ENCODE peak calls at places on chromosomes 7 and 10, in seven cellular contexts. One of them, this sample, is unnamed. For H3K27me3, the result is how much of the 10 kb centered on the place peaks cover.

GRCh38 chr7:138338361-138338760 is 121.7 kb upstream of the TRIM24 start:
- DNase-seq in sigmoid colon: peak
- DNase-seq in HepG2: no peak
- DNase-seq in suprapubic skin: no peak
- DNase-seq in breast epithelium: peak
- DNase-seq in prostate gland: no peak
- DNase-seq in Peyer's patch: no peak
- DNase-seq in this sample: peak

GRCh38 chr10:132404169-132404880 is 7.3 kb downstream of the PWWP2B start:
- DNase-seq in Peyer's patch: peak
- DNase-seq in suprapubic skin: no peak
- DNase-seq in HepG2: no peak
- DNase-seq in prostate gland: no peak
- DNase-seq in sigmoid colon: no peak
- DNase-seq in breast epithelium: no peak
- DNase-seq in this sample: peak

GRCh38 chr7:86833360-86833759 is 189.7 kb downstream of the GRM3 start:
- DNase-seq in sigmoid colon: no peak
- DNase-seq in suprapubic skin: no peak
- DNase-seq in breast epithelium: no peak
- DNase-seq in prostate gland: no peak
- DNase-seq in Peyer's patch: no peak
- DNase-seq in HepG2: no peak
- DNase-seq in this sample: peak

GRCh38 chr7:103636153-103636552 is 190.1 kb upstream of the SLC26A5 start:
- DNase-seq in sigmoid colon: no peak
- DNase-seq in Peyer's patch: no peak
- DNase-seq in breast epithelium: no peak
- DNase-seq in HepG2: no peak
- DNase-seq in suprapubic skin: no peak
- DNase-seq in prostate gland: no peak
- DNase-seq in this sample: no peak

GRCh38 chr10:48604408-48605263 is at the start of gene ARHGAP22:
- DNase-seq in prostate gland: no peak
- DNase-seq in breast epithelium: peak
- DNase-seq in suprapubic skin: no peak
- DNase-seq in sigmoid colon: peak
- DNase-seq in HepG2: no peak
- DNase-seq in Peyer's patch: peak
- DNase-seq in this sample: peak

GRCh38 chr7:142847353-142847752 is 7.5 kb upstream of the EPHB6 start:
- DNase-seq in HepG2: no peak
- DNase-seq in prostate gland: no peak
- DNase-seq in breast epithelium: no peak
- DNase-seq in Peyer's patch: no peak
- DNase-seq in sigmoid colon: no peak
- DNase-seq in suprapubic skin: no peak
- DNase-seq in this sample: no peak

GRCh38 chr10:29496341-29497162 is 138.2 kb downstream of the SVIL start:
- DNase-seq in prostate gland: peak
- DNase-seq in HepG2: peak
- DNase-seq in Peyer's patch: peak
- DNase-seq in suprapubic skin: peak
- DNase-seq in breast epithelium: peak
- DNase-seq in sigmoid colon: peak
- DNase-seq in this sample: peak

GRCh38 chr10:71832967-71833366 is 18.1 kb downstream of the PSAP start:
- DNase-seq in Peyer's patch: no peak
- DNase-seq in prostate gland: no peak
- DNase-seq in sigmoid colon: no peak
- DNase-seq in suprapubic skin: no peak
- DNase-seq in breast epithelium: no peak
- DNase-seq in HepG2: no peak
- DNase-seq in this sample: no peak

GRCh38 chr10:104331208-104331838 is 6.9 kb downstream of the ITPRIP start:
- DNase-seq in HepG2: peak
- DNase-seq in breast epithelium: no peak
- DNase-seq in Peyer's patch: no peak
- DNase-seq in sigmoid colon: peak
- DNase-seq in prostate gland: no peak
- DNase-seq in suprapubic skin: peak
- DNase-seq in this sample: no peak

GRCh38 chr10:29397221-29397620 is 108.4 kb downstream of the LYZL1 start:
- DNase-seq in Peyer's patch: no peak
- DNase-seq in prostate gland: no peak
- DNase-seq in breast epithelium: no peak
- DNase-seq in suprapubic skin: no peak
- DNase-seq in HepG2: no peak
- DNase-seq in sigmoid colon: no peak
- DNase-seq in this sample: no peak

GRCh38 chr10:15169555-15170407 is 1.3 kb upstream of the NMT2 start:
- DNase-seq in HepG2: peak
- DNase-seq in Peyer's patch: no peak
- DNase-seq in prostate gland: no peak
- DNase-seq in suprapubic skin: no peak
- DNase-seq in breast epithelium: no peak
- DNase-seq in sigmoid colon: peak
- DNase-seq in this sample: peak

GRCh38 chr10:15167411-15168295 is 840 bp downstream of the NMT2 start:
- DNase-seq in suprapubic skin: no peak
- DNase-seq in HepG2: peak
- DNase-seq in prostate gland: peak
- DNase-seq in Peyer's patch: peak
- DNase-seq in sigmoid colon: peak
- DNase-seq in breast epithelium: peak
- DNase-seq in this sample: peak

GRCh38 chr10:15168781-15169554 is 475 bp upstream of the NMT2 start:
- DNase-seq in HepG2: peak
- DNase-seq in prostate gland: peak
- DNase-seq in suprapubic skin: peak
- DNase-seq in Peyer's patch: peak
- DNase-seq in sigmoid colon: peak
- DNase-seq in breast epithelium: peak
- DNase-seq in this sample: peak

GRCh38 chr10:15166325-15166724 is 2.2 kb downstream of the NMT2 start:
- DNase-seq in Peyer's patch: no peak
- DNase-seq in prostate gland: no peak
- DNase-seq in sigmoid colon: no peak
- DNase-seq in breast epithelium: no peak
- DNase-seq in HepG2: no peak
- DNase-seq in suprapubic skin: no peak
- DNase-seq in this sample: no peak

DNA sequence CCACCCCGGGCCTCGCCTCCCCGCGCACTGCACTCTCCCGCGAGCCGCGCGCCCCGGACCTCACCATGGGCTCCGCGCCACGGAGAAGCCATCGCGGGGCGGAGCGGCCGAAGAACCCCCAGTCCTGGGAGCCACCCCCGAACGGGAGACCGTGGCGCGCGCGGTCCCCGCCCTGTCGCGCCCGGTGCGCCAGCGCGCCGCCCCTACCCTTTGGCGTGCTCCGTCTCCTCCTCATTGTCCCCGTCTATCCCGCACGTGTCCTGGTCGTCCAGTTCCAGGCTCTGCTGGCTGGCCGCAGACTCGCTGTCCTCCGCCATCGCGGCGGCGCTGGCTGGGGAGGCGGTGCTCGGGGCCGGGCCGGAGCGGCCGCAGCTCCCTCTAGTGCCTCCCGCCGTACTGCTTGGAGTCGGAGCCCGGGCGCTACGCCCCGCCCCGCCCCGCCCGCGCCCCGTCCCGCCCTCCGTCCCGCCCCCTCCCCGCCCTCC is at the start of gene NMT2:
- DNase-seq in HepG2: peak
- DNase-seq in suprapubic skin: peak
- DNase-seq in Peyer's patch: peak
- DNase-seq in prostate gland: no peak
- DNase-seq in sigmoid colon: no peak
- DNase-seq in breast epithelium: peak
- DNase-seq in this sample: no peak
- TF ChIP-seq POLR2A in HepG2: peak
- TF ChIP-seq POLR2A in suprapubic skin: peak
- TF ChIP-seq POLR2A in Peyer's patch: peak
- TF ChIP-seq POLR2A in prostate gland: peak
- TF ChIP-seq POLR2A in sigmoid colon: peak
- TF ChIP-seq POLR2A in breast epithelium: peak
- TF ChIP-seq POLR2A in this sample: peak

GRCh38 chr7:116952640-116953371 is 495 bp upstream of the ST7 start:
- DNase-seq in Peyer's patch: no peak
- DNase-seq in prostate gland: peak
- DNase-seq in HepG2: peak
- DNase-seq in sigmoid colon: peak
- DNase-seq in suprapubic skin: peak
- DNase-seq in breast epithelium: peak
- DNase-seq in this sample: peak

GRCh38 chr7:116949941-116950801 is 3.1 kb upstream of the ST7 start:
- DNase-seq in sigmoid colon: no peak
- DNase-seq in suprapubic skin: no peak
- DNase-seq in HepG2: no peak
- DNase-seq in prostate gland: no peak
- DNase-seq in Peyer's patch: no peak
- DNase-seq in breast epithelium: no peak
- DNase-seq in this sample: no peak

GRCh38 chr7:116950889-116951351 is 2.4 kb upstream of the ST7 start:
- DNase-seq in HepG2: no peak
- DNase-seq in suprapubic skin: no peak
- DNase-seq in Peyer's patch: no peak
- DNase-seq in sigmoid colon: no peak
- DNase-seq in prostate gland: no peak
- DNase-seq in breast epithelium: no peak
- DNase-seq in this sample: no peak

GRCh38 chr7:116953372-116953726 is at the start of gene ST7:
- DNase-seq in Peyer's patch: peak
- DNase-seq in breast epithelium: peak
- DNase-seq in HepG2: peak
- DNase-seq in prostate gland: peak
- DNase-seq in suprapubic skin: no peak
- DNase-seq in sigmoid colon: peak
- DNase-seq in this sample: peak

DNA sequence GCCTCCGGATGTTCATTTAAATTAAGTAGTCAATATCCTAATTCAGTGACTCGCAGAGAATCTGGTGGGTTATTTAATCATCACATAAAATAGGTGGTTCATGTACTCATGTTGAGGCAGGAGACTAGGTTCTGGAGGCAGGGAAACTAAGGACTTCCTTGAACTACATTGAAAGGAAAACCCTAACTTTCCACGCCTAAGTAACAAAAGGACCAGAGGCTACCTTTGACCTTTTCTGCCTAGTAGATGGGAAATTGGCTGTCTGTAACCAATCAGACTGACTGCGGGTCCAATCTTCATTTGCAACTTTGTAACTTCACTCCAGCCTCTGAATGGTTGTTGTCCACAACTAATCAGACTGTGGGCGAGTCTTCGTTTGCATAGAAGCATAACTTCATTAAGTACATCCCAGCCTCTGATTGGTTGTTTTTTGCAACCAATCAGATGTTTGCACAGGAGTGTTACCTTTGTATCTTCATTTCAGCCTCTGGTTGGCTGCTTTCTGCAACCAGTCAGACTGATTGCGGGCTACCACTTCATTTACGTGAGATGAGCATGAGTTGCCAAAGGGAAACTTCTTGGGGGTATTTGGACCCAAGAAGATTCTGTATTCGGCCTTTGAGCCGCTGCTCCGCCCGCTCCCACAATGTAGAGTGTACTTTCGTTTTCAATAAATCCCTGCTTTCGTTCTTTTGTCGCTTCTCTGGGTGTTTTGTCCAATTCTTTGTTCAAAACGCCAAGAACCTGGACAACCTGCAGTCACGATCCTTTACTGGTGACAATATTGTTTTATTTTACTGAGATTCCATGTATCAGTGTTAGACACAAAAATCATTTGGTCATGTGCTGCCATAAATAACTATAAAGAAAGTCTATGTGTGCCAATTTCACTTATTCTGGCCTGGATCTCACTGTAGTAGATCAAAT is 1.7 kb upstream of the ST7 start:
- DNase-seq in prostate gland: no peak
- DNase-seq in Peyer's patch: peak
- DNase-seq in HepG2: peak
- DNase-seq in sigmoid colon: no peak
- DNase-seq in breast epithelium: no peak
- DNase-seq in suprapubic skin: no peak
- DNase-seq in this sample: no peak
- H3K4me3 ChIP-seq in prostate gland: no peak
- H3K4me3 ChIP-seq in Peyer's patch: peak
- H3K4me3 ChIP-seq in HepG2: peak
- H3K4me3 ChIP-seq in sigmoid colon: no peak
- H3K4me3 ChIP-seq in breast epithelium: peak
- H3K4me3 ChIP-seq in suprapubic skin: no peak
- H3K4me3 ChIP-seq in this sample: no peak

DNA sequence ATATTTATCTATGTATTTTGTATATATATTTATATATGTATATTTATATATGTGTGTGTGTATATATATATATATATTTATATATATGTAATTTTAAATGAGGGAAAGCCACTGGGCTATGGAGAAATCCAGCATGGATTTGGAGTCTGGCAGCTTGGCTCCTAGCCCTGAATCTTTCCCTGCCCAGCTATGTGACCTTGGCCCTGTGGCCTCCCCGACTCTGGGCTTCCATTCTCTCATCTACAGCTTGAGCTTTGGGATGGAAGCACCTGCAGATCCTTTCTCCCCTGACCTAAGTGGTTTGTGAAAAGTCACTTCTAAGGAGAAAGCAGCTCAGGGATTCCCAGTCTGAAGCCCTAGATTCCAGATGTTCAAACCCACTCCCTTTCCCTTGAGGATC is 327.8 kb upstream of the ZMIZ1 start:
- DNase-seq in prostate gland: no peak
- DNase-seq in Peyer's patch: no peak
- DNase-seq in breast epithelium: no peak
- DNase-seq in HepG2: no peak
- DNase-seq in sigmoid colon: no peak
- DNase-seq in suprapubic skin: no peak
- DNase-seq in this sample: peak
- H3K27me3 ChIP-seq in prostate gland: under half
- H3K27me3 ChIP-seq in Peyer's patch: under half
- H3K27me3 ChIP-seq in breast epithelium: under half
- H3K27me3 ChIP-seq in HepG2: under half
- H3K27me3 ChIP-seq in sigmoid colon: under half
- H3K27me3 ChIP-seq in suprapubic skin: under half
- H3K27me3 ChIP-seq in this sample: under half

DNA sequence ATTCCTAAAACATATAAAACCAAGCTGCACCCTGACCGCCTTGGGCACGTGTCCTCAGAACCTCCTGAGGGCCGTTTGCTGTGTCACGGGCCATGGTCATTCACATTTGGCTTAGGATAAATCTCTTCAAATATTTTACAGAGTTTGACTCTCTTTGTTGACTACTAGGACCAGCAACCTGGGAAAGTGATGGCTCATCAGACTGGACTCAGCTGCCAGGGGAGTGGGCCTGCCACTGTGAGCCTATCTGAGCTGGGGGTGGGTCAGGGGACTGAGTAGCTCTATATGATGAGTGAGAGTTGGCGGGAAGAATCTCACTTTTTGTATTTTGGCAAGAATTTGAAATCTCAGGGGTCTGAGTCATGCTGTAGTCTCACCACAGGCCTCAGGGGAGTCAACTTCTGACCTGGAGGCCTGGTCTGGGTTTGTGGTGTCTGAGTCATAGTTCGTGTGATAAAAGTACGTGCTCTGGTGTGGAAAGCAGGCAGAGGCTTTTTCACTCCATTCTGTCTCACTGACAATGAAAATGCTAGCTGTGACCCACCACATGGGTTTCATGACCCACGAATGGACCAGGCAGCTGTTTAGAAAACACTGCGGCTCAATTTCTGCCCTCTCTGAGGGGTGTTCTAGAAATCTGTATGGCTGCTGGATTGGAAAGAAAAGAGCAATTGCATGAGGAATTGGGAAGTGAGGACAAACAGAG is 4.2 kb upstream of the UPP1 start:
- DNase-seq in prostate gland: no peak
- DNase-seq in Peyer's patch: no peak
- DNase-seq in suprapubic skin: no peak
- DNase-seq in breast epithelium: peak
- DNase-seq in HepG2: peak
- DNase-seq in sigmoid colon: peak
- DNase-seq in this sample: no peak
- TF ChIP-seq POLR2A in prostate gland: no peak
- TF ChIP-seq POLR2A in Peyer's patch: peak
- TF ChIP-seq POLR2A in suprapubic skin: no peak
- TF ChIP-seq POLR2A in breast epithelium: no peak
- TF ChIP-seq POLR2A in HepG2: no peak
- TF ChIP-seq POLR2A in sigmoid colon: peak
- TF ChIP-seq POLR2A in this sample: no peak

This sample was measured in body of pancreas.